ENCODE peak calls at places on chromosomes 3 and 15, in seven cellular contexts. Y is tibial artery, R is transverse colon, K is ovary, U is heart left ventricle, O is K562, M is keratinocyte. X is an unnamed sample.

GRCh38 chr15:37130356-37130755 is 30.0 kb upstream of the MEIS2 start:
- DNase-seq in Y (no peak), R (no peak), K (no peak), U (no peak), O (no peak), M (no peak), X (no peak)

GRCh38 chr15:69298697-69299441 is at the start of gene PAQR5:
- DNase-seq in Y (peak; percentile 61), R (peak; percentile 75), K (peak; percentile 25), U (peak; percentile 57), O (no peak), M (no peak), X (peak; percentile 52)

GRCh38 chr15:48625126-48625525 is 20.4 kb downstream of the FBN1 start:
- DNase-seq in Y (no peak), R (no peak), K (no peak), U (no peak), O (no peak), M (no peak), X (no peak)

GRCh38 chr3:53044371-53045106 is 1.3 kb downstream of the SFMBT1 start:
- DNase-seq in Y (peak; percentile 64), R (peak; percentile 41), K (no peak), U (no peak), O (peak; percentile 38), M (no peak), X (peak; percentile 23)

GRCh38 chr3:114799789-114800188 is 347.3 kb downstream of the ZBTB20 start:
- DNase-seq in Y (no peak), R (no peak), K (no peak), U (no peak), O (no peak), M (no peak), X (no peak)

GRCh38 chr3:14358426-14359211 is 43.8 kb upstream of the SLC6A6 start:
- DNase-seq in Y (peak; percentile 76), R (peak; percentile 48), K (peak; percentile 78), U (peak; percentile 82), O (no peak), M (no peak), X (no peak)

GRCh38 chr3:136942796-136943195 is 15.0 kb upstream of the IL20RB start:
- DNase-seq in Y (no peak), R (no peak), K (no peak), U (no peak), O (no peak), M (no peak), X (no peak)

GRCh38 chr3:100041328-100041749 is 73.0 kb downstream of the FILIP1L start:
- DNase-seq in Y (no peak), R (no peak), K (no peak), U (no peak), O (no peak), M (no peak), X (no peak)

GRCh38 chr3:108283989-108284388 is 12.4 kb upstream of the HHLA2 start:
- DNase-seq in Y (no peak), R (no peak), K (no peak), U (no peak), O (no peak), M (no peak), X (no peak)

GRCh38 chr3:22988566-22988965 is 214.6 kb upstream of the UBE2E2 start:
- DNase-seq in Y (no peak), R (no peak), K (no peak), U (peak; percentile 53), O (no peak), M (no peak), X (no peak)

GRCh38 chr3:46089237-46090011 is 62.1 kb upstream of the XCR1 start:
- DNase-seq in Y (peak; percentile 83), R (peak; percentile 58), K (no peak), U (peak; percentile 74), O (no peak), M (peak; percentile 76), X (no peak)

GRCh38 chr3:46085421-46086082 is 58.3 kb upstream of the XCR1 start:
- DNase-seq in Y (no peak), R (no peak), K (no peak), U (no peak), O (no peak), M (no peak), X (no peak)

GRCh38 chr3:46086083-46086437 is 58.8 kb upstream of the XCR1 start:
- DNase-seq in Y (no peak), R (no peak), K (no peak), U (no peak), O (no peak), M (no peak), X (no peak)

GRCh38 chr3:46090161-46090591 is 62.9 kb upstream of the XCR1 start:
- DNase-seq in Y (no peak), R (no peak), K (no peak), U (no peak), O (no peak), M (no peak), X (no peak)

DNA sequence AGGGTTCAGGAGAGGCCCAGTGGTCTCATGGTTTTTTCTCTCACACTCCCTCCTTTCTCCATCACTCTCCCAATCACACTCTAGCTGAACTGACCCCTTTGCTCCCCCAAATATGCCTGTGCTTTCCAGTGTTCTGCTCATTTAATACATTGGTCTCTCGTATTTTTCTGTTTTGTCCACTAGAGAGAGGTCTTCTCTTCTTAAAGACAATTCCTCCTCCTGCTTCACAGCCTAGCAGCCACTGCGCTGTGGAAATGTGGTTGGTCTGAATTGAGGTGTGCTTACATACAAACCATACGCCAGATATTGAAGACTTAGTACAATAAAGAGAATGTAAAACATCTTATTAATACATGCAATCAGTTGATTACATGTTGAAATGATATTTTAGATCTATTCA is 60.6 kb upstream of the XCR1 start:
- DNase-seq in Y (no peak), R (no peak), K (no peak), U (peak; percentile 38), O (no peak), M (no peak), X (no peak)
- TF ChIP-seq CTCF in Y (no peak), R (peak; percentile 10), K (no peak), U (no peak), O (peak; percentile 53), M (peak; percentile 15), X (no peak)

GRCh38 chr15:26243382-26243781 is 380.3 kb upstream of the ATP10A start:
- DNase-seq in Y (no peak), R (no peak), K (no peak), U (no peak), O (no peak), M (no peak), X (no peak)
- H3K27ac ChIP-seq in Y (no peak overlapping the region), R (no peak overlapping the region), K (no peak overlapping the region), U (no peak overlapping the region), O (no peak overlapping the region), M (no peak overlapping the region), X (no peak overlapping the region)

DNA sequence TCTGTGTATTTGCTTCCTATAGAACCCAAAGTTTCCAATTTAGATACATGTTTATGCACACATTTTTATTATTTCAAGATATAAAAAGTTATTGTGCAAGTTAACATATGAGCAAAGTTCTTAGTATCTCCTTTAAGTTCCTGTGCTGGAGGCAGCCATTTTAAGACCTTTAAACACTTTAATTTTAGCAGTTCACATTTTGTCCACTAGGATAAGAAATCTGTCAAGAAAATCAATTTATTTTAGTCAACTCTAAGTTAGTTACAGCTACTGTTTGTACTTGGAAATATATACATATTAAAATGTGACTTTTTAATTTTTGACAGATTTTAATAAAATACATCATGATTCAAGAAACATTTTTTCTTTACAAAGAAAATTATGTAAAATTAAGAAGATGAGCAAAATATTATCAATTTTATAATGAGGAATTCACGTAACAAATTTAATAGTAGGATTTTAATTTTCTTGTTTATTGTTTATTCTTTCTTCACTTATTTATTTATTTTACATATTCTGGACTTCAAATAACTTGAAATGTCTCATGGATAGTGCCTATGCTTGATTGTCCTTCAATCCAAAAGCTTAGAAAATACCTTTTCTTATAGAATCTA is 402.6 kb upstream of the GBE1 start:
- DNase-seq in Y (no peak), R (no peak), K (no peak), U (no peak), O (no peak), M (no peak), X (no peak)
- TF ChIP-seq CTCF in Y (peak; percentile 16), R (no peak), K (no peak), U (peak; percentile 56), O (no peak), M (peak; percentile 25), X (no peak)

GRCh38 chr3:12408984-12409383 is 75.3 kb upstream of the TSEN2 start:
- DNase-seq in Y (no peak), R (no peak), K (no peak), U (no peak), O (no peak), M (no peak), X (no peak)

GRCh38 chr3:12401208-12401607 is 83.1 kb upstream of the TSEN2 start:
- DNase-seq in Y (no peak), R (no peak), K (no peak), U (no peak), O (no peak), M (no peak), X (no peak)

GRCh38 chr3:12400795-12401194 is 83.5 kb upstream of the TSEN2 start:
- DNase-seq in Y (no peak), R (no peak), K (no peak), U (no peak), O (no peak), M (no peak), X (no peak)

GRCh38 chr3:12409625-12410596 is 74.4 kb upstream of the TSEN2 start:
- DNase-seq in Y (no peak), R (peak; percentile 62), K (no peak), U (no peak), O (no peak), M (no peak), X (no peak)

GRCh38 chr3:12405432-12406272 is 78.6 kb upstream of the TSEN2 start:
- DNase-seq in Y (peak; percentile 85), R (peak; percentile 86), K (peak; percentile 56), U (peak; percentile 83), O (peak; percentile 84), M (no peak), X (no peak)
- H3K27ac ChIP-seq in Y (no peak overlapping the region), R (peak overlapping the region; percentile 76), K (no peak overlapping the region), U (peak overlapping the region; percentile 64), O (no peak overlapping the region), M (no peak overlapping the region), X (no peak overlapping the region)